ENCODE peak calls at places on chromosome 13, in eight cellular contexts. H is activated CD4-positive, CD25-positive, alpha-beta regulatory T cell treated with anti-CD3 and anti-CD28 coated beads, Interleukin-2, amount 50 U/mL, for 16 hours; W is A549; O is HAP-1; D is A172; T is GM10248; B is stimulated activated CD8-positive, alpha-beta memory T cell treated with anti-CD3 and anti-CD28 coated beads, Interleukin-2, amount 100 ng/mL, for 48 hours; G is fibroblast of gingiva. S is an unnamed sample.

GRCh38 chr13:86085890-86086289 is 286.7 kb upstream of the SLITRK6 start:
- DNase-seq in T (no peak), B (no peak), G (no peak), W (no peak), D (no peak), O (no peak), H (no peak), S (no peak)

GRCh38 chr13:24076636-24077035 is 83.9 kb upstream of the SPATA13 start:
- DNase-seq in O (no peak), G (no peak), H (no peak), D (no peak), W (no peak), T (no peak), B (no peak), S (no peak)

GRCh38 chr13:43390101-43390500 is 366.7 kb downstream of the DNAJC15 start:
- DNase-seq in B (no peak), D (no peak), O (no peak), H (no peak), G (peak; percentile 91), W (no peak), T (no peak), S (no peak)

GRCh38 chr13:42049454-42049780 is 969 bp downstream of the DGKH start:
- DNase-seq in W (no peak), T (no peak), D (no peak), G (no peak), H (no peak), B (no peak), O (no peak), S (no peak)

GRCh38 chr13:44436589-44437337 is 63.1 kb downstream of the SERP2 start:
- DNase-seq in D (peak; percentile 88), T (peak; percentile 38), B (peak; percentile 18), G (peak; percentile 89), O (peak; percentile 97), W (peak; percentile 72), H (no peak), S (peak; percentile 50)

GRCh38 chr13:28716511-28716910 is 2.3 kb downstream of the SLC46A3 start:
- DNase-seq in B (no peak), D (peak; percentile 97), T (no peak), G (peak; percentile 5), H (no peak), O (no peak), W (no peak), S (peak; percentile 22)

GRCh38 chr13:46983881-46984280 is 87.0 kb upstream of the HTR2A start:
- DNase-seq in B (no peak), W (no peak), G (no peak), T (peak; percentile 48), O (no peak), H (no peak), D (no peak), S (no peak)

GRCh38 chr13:64675256-64675892 is 2554.8 kb downstream of the PCDH9 start:
- DNase-seq in O (no peak), T (no peak), D (peak; percentile 21), B (no peak), W (peak; percentile 16), H (no peak), G (peak; percentile 26), S (peak; percentile 8)

GRCh38 chr13:112582305-112582704 is 5.6 kb downstream of the TUBGCP3 start:
- DNase-seq in W (no peak), T (no peak), D (no peak), G (no peak), B (no peak), O (no peak), H (no peak), S (no peak)

GRCh38 chr13:110677731-110678545 is 28.0 kb downstream of the CARS2 start:
- DNase-seq in B (peak; percentile 27), O (no peak), D (peak; percentile 72), G (no peak), W (no peak), H (no peak), T (peak; percentile 26), S (no peak)

GRCh38 chr13:25085125-25085742 is 10.7 kb upstream of the PABPC3 start:
- DNase-seq in H (no peak), B (no peak), O (peak; percentile 75), W (peak; percentile 25), G (peak; percentile 18), T (peak; percentile 56), D (peak; percentile 42), S (no peak)

GRCh38 chr13:85974604-85975366 is 175.6 kb upstream of the SLITRK6 start:
- DNase-seq in H (no peak), O (no peak), D (peak; percentile 10), G (peak; percentile 3), W (no peak), T (no peak), B (no peak), S (no peak)

GRCh38 chr13:46906440-46906839 is 9.6 kb upstream of the HTR2A start:
- DNase-seq in D (no peak), G (no peak), B (no peak), T (no peak), W (no peak), H (no peak), O (no peak), S (no peak)

GRCh38 chr13:94268661-94269060 is 210.8 kb downstream of the DCT start:
- DNase-seq in H (no peak), D (no peak), B (no peak), O (no peak), W (no peak), G (no peak), T (no peak), S (no peak)

GRCh38 chr13:41085961-41086360 is 24.7 kb downstream of the WBP4 start:
- DNase-seq in B (no peak), H (no peak), W (no peak), G (no peak), T (no peak), O (peak; percentile 58), D (no peak), S (no peak)

GRCh38 chr13:62767473-62767872 is 1351.8 kb upstream of the PCDH20 start:
- DNase-seq in B (no peak), T (no peak), H (no peak), G (no peak), W (no peak), D (no peak), O (no peak), S (no peak)

GRCh38 chr13:30726192-30726591 is 9.2 kb upstream of the ALOX5AP start:
- DNase-seq in T (no peak), O (no peak), D (no peak), B (no peak), H (no peak), G (no peak), W (no peak), S (no peak)

GRCh38 chr13:38463047-38463446 is 113.4 kb downstream of the UFM1 start:
- DNase-seq in H (no peak), O (no peak), G (no peak), T (no peak), B (no peak), D (no peak), W (no peak), S (no peak)

GRCh38 chr13:27424246-27425150 is at the start of gene GTF3A:
- DNase-seq in H (peak; percentile 73), G (peak; percentile 77), O (peak; percentile 87), T (peak; percentile 97), W (peak; percentile 80), B (peak; percentile 79), D (peak; percentile 49), S (peak; percentile 92)

GRCh38 chr13:109667754-109668360 is 118.5 kb downstream of the IRS2 start:
- DNase-seq in T (no peak), O (no peak), B (no peak), G (no peak), H (no peak), D (no peak), W (no peak), S (no peak)

GRCh38 chr13:113941571-113942191 is 32.2 kb downstream of the C13orf46 start:
- DNase-seq in G (no peak), W (no peak), T (no peak), H (no peak), B (no peak), O (no peak), D (peak; percentile 83), S (no peak)

GRCh38 chr13:111037838-111038397 is 77.2 kb upstream of the ARHGEF7 start:
- DNase-seq in O (no peak), H (no peak), T (no peak), D (no peak), G (no peak), B (no peak), W (no peak), S (no peak)

GRCh38 chr13:50451609-50452008 is 391.9 kb downstream of the DLEU7 start:
- DNase-seq in G (no peak), W (no peak), O (no peak), T (no peak), B (no peak), H (no peak), D (no peak), S (no peak)

GRCh38 chr13:53921473-53921872 is 892.9 kb downstream of the OLFM4 start:
- DNase-seq in T (no peak), B (no peak), H (no peak), D (no peak), G (no peak), O (no peak), W (no peak), S (no peak)

GRCh38 chr13:61123533-61124269 is 291.9 kb downstream of the PCDH20 start:
- DNase-seq in D (no peak), O (no peak), H (no peak), B (no peak), W (no peak), G (no peak), T (no peak), S (no peak)

GRCh38 chr13:27790523-27790922 is 1.8 kb upstream of the GSX1 start:
- DNase-seq in W (no peak), D (no peak), T (no peak), H (no peak), G (no peak), B (no peak), O (no peak), S (no peak)

GRCh38 chr13:28568286-28568685 is 73.4 kb upstream of the FLT1 start:
- DNase-seq in H (no peak), T (no peak), O (no peak), W (no peak), B (no peak), D (no peak), G (no peak), S (no peak)

GRCh38 chr13:65188691-65189090 is 2041.4 kb downstream of the PCDH9 start:
- DNase-seq in B (no peak), O (no peak), H (no peak), T (no peak), W (no peak), G (no peak), D (no peak), S (no peak)

GRCh38 chr13:23378009-23378632 is 55.4 kb downstream of the SACS start:
- DNase-seq in G (peak; percentile 93), O (peak; percentile 75), D (peak; percentile 91), H (peak; percentile 27), B (peak; percentile 37), T (peak; percentile 35), W (peak; percentile 38), S (peak; percentile 64)

GRCh38 chr13:49367640-49368431 is 76.0 kb downstream of the CAB39L start:
- DNase-seq in B (no peak), H (no peak), O (peak; percentile 47), D (no peak), T (no peak), G (peak; percentile 63), W (no peak), S (no peak)

GRCh38 chr13:36819811-36820140 is 754 bp downstream of the RFXAP start:
- DNase-seq in T (peak; percentile 24), G (peak; percentile 10), W (no peak), H (no peak), O (peak; percentile 59), B (peak; percentile 11), D (no peak), S (peak; percentile 17)

GRCh38 chr13:99693812-99694211 is 192.5 kb downstream of the TM9SF2 start:
- DNase-seq in O (peak; percentile 44), D (no peak), T (no peak), G (no peak), H (no peak), B (no peak), W (no peak), S (no peak)

GRCh38 chr13:59437902-59438301 is 725.8 kb downstream of the DIAPH3 start:
- DNase-seq in O (no peak), T (no peak), W (no peak), H (no peak), D (no peak), B (no peak), G (no peak), S (no peak)

GRCh38 chr13:99087954-99088491 is 110.2 kb upstream of the DOCK9 start:
- DNase-seq in D (no peak), O (peak; percentile 14), H (no peak), W (peak; percentile 13), B (no peak), T (no peak), G (no peak), S (no peak)

S was measured in 8988T.